ENCODE peak calls at places on chromosomes 6 and 20, in eight cellular contexts. G, O, F, Y, I, M, S and J are unnamed samples.

GRCh38 chr6:148509152-148509571 is 166.5 kb downstream of the SASH1 start:
- DNase-seq in G (no peak), I (no peak), Y (no peak), O (no peak), S (peak; percentile 74), M (no peak), F (no peak), J (no peak)

GRCh38 chr20:59560588-59561227 is 43.6 kb upstream of the PHACTR3 start:
- DNase-seq in G (no peak), Y (peak; percentile 63), S (peak; percentile 11), I (peak; percentile 48), M (no peak), O (peak; percentile 73), F (no peak), J (no peak)

GRCh38 chr6:158784505-158784904 is 34.7 kb downstream of the EZR start:
- DNase-seq in S (peak; percentile 70), M (no peak), G (no peak), Y (no peak), F (no peak), I (no peak), O (no peak), J (no peak)

GRCh38 chr20:23187759-23188158 is 101.6 kb upstream of the CD93 start:
- DNase-seq in Y (no peak), F (peak; percentile 63), G (no peak), O (no peak), I (no peak), M (no peak), S (no peak), J (no peak)

GRCh38 chr6:33203443-33204164 is 851 bp upstream of the HSD17B8 start:
- DNase-seq in F (no peak), S (no peak), O (no peak), I (no peak), Y (no peak), M (no peak), G (no peak), J (no peak)

GRCh38 chr6:39937686-39938333 is 3.5 kb upstream of the MOCS1 start:
- DNase-seq in G (no peak), M (no peak), I (no peak), F (no peak), Y (no peak), O (no peak), S (no peak), J (no peak)

GRCh38 chr20:35616465-35617396 is 1.1 kb downstream of the SPAG4 start:
- DNase-seq in M (peak; percentile 98), O (peak; percentile 100), I (peak; percentile 84), G (peak; percentile 78), F (peak; percentile 93), S (peak; percentile 99), Y (peak; percentile 71), J (peak; percentile 78)

GRCh38 chr20:62219992-62220665 is at the start of gene HRH3:
- DNase-seq in G (no peak), Y (peak; percentile 91), M (no peak), S (no peak), O (peak; percentile 78), I (peak; percentile 82), F (no peak), J (no peak)

GRCh38 chr20:34522969-34523871 is 7.0 kb downstream of the DYNLRB1 start:
- DNase-seq in Y (peak; percentile 50), O (peak; percentile 89), G (peak; percentile 72), I (peak; percentile 79), F (no peak), M (no peak), S (peak; percentile 81), J (peak; percentile 60)

GRCh38 chr6:41450581-41450980 is 95.6 kb upstream of the FOXP4 start:
- DNase-seq in M (no peak), G (no peak), S (no peak), F (no peak), Y (no peak), I (no peak), O (no peak), J (no peak)

GRCh38 chr20:36629719-36630340 is 16.2 kb downstream of the SLA2 start:
- DNase-seq in M (no peak), O (no peak), I (no peak), Y (peak; percentile 65), G (peak; percentile 75), S (no peak), F (no peak), J (peak; percentile 32)

GRCh38 chr20:44724423-44725091 is 9.4 kb downstream of the CCN5 start:
- DNase-seq in S (no peak), O (peak; percentile 55), G (no peak), I (no peak), Y (no peak), M (no peak), F (peak; percentile 22), J (no peak)

GRCh38 chr20:44129996-44130718 is 56.8 kb downstream of the JPH2 start:
- DNase-seq in G (no peak), O (no peak), M (no peak), F (no peak), Y (no peak), S (peak; percentile 9), I (no peak), J (no peak)

GRCh38 chr6:82237013-82237412 is 10.5 kb downstream of the IBTK start:
- DNase-seq in Y (no peak), G (no peak), I (peak; percentile 10), S (no peak), O (no peak), F (no peak), M (no peak), J (no peak)

GRCh38 chr6:154995241-154996162 is at the start of gene TIAM2:
- DNase-seq in G (peak; percentile 46), F (no peak), M (no peak), S (no peak), O (peak; percentile 79), Y (peak; percentile 63), I (peak; percentile 68), J (peak; percentile 17)

GRCh38 chr6:123589317-123589716 is 47.4 kb downstream of the TRDN start:
- DNase-seq in F (no peak), M (no peak), G (no peak), I (no peak), Y (no peak), O (no peak), S (no peak), J (no peak)

GRCh38 chr6:47014401-47014800 is 27.7 kb downstream of the ADGRF1 start:
- DNase-seq in O (no peak), I (no peak), Y (no peak), F (no peak), G (no peak), S (no peak), M (no peak), J (no peak)

GRCh38 chr20:23640873-23641667 is 3.3 kb upstream of the CST3 start:
- DNase-seq in Y (no peak), I (no peak), F (no peak), G (no peak), M (no peak), O (no peak), S (no peak), J (no peak)

GRCh38 chr6:14596410-14596809 is 478.8 kb downstream of the CD83 start:
- DNase-seq in G (peak; percentile 42), F (peak; percentile 78), M (no peak), S (peak; percentile 84), Y (no peak), O (no peak), I (peak; percentile 8), J (no peak)

GRCh38 chr20:10857362-10858070 is 183.7 kb upstream of the JAG1 start:
- DNase-seq in M (no peak), Y (no peak), G (no peak), F (no peak), I (peak; percentile 91), O (no peak), S (peak; percentile 60), J (no peak)

GRCh38 chr6:18160921-18161320 is 5.7 kb downstream of the KDM1B start:
- DNase-seq in G (no peak), M (no peak), I (no peak), O (no peak), Y (no peak), S (no peak), F (no peak), J (no peak)

GRCh38 chr6:150898390-150899170 is 33.1 kb downstream of the MTHFD1L start:
- DNase-seq in Y (peak; percentile 32), O (no peak), M (peak; percentile 40), I (no peak), S (peak; percentile 57), G (no peak), F (no peak), J (no peak)

GRCh38 chr20:36507746-36508145 is 33.6 kb upstream of the MYL9 start:
- DNase-seq in Y (no peak), M (no peak), O (no peak), G (no peak), I (no peak), F (no peak), S (no peak), J (no peak)

GRCh38 chr20:560680-561079 is 17.1 kb upstream of the CSNK2A1 start:
- DNase-seq in S (no peak), F (no peak), M (no peak), I (no peak), G (no peak), Y (no peak), O (no peak), J (no peak)
- TF ChIP-seq CTCF in S (no peak), F (no peak), M (no peak), I (peak; percentile 6), G (no peak), Y (no peak), O (no peak), J (no peak)

DNA sequence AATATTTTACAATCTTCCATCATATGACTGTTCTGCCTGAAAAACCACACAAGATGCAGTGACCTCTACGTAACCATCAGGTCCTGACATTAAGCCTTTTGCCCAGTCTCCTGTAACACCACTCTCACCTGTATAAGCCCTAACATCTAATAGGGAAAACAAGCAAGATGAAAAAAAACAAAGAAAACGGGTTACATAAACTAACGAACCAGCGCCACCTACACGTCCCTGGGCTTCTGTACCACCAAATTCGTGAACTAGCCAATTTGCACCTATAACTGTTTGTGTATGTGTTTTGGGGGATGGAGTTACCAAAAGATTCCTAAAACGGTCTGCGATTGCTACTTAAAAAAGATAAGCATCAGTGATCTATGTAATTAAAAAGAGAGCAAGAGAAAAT is 70.2 kb downstream of the BLOC1S5 start:
- DNase-seq in G (no peak), F (no peak), I (no peak), Y (no peak), M (no peak), S (no peak), O (peak; percentile 58), J (no peak)
- TF ChIP-seq CTCF in G (no peak), F (no peak), I (no peak), Y (no peak), M (no peak), S (no peak), O (peak; percentile 63), J (peak; percentile 60)

GRCh38 chr20:54209216-54209813 is 1.4 kb downstream of the PFDN4 start:
- DNase-seq in F (no peak), M (no peak), G (no peak), S (no peak), I (no peak), Y (no peak), O (no peak), J (no peak)
- TF ChIP-seq CTCF in F (no peak), M (no peak), G (no peak), S (no peak), I (peak; percentile 12), Y (no peak), O (no peak), J (no peak)

DNA sequence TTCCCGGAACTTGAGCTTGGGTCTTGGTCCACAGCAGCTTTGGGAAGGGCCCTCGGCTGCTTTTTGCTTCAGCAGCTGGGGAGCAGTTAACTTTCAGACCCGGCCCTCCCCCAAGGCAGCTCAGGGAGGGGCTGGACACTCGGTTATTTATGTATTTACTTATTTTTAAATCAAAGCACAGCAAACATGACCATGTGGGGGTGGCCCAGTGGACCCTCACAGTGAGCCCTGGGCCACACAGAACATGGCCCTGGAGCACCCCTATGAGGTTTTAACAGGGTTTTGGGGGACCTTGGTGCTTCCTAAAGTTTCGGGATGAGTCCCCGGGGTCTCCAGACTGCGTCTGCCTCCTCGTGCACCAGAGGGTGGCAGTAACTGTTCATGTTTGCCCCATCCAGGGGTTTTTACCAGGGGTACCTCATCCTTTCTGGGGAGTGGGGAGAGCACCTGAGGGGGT is 26.6 kb upstream of the NPBWR2 start:
- DNase-seq in O (peak; percentile 69), G (no peak), F (peak; percentile 12), Y (no peak), I (no peak), M (no peak), S (no peak), J (no peak)
- TF ChIP-seq CTCF in O (peak; percentile 62), G (no peak), F (no peak), Y (no peak), I (peak; percentile 35), M (peak; percentile 12), S (peak; percentile 34), J (peak; percentile 28)